ENCODE peak calls at places on chromosomes 5 and 9, in nine cellular contexts. One of them, this sample, is unnamed.

GRCh38 chr5:40681351-40682311 is 1.9 kb downstream of the PTGER4 start:
- DNase-seq in globus pallidus: no peak
- DNase-seq in endothelial cell: no peak
- DNase-seq in heart right ventricle: peak; percentile 27
- DNase-seq in AML-193: peak; percentile 51
- DNase-seq in neural crest cell: peak; percentile 4
- DNase-seq in NCI-H82: no peak
- DNase-seq in CD4-positive, CD25-positive, alpha-beta regulatory T cell: peak; percentile 17
- DNase-seq in NCI-H1092: no peak
- DNase-seq in this sample: peak; percentile 37

GRCh38 chr5:33272288-33272687 is 168.5 kb upstream of the TARS1 start:
- DNase-seq in NCI-H82: no peak
- DNase-seq in neural crest cell: no peak
- DNase-seq in AML-193: no peak
- DNase-seq in heart right ventricle: no peak
- DNase-seq in globus pallidus: no peak
- DNase-seq in NCI-H1092: no peak
- DNase-seq in endothelial cell: no peak
- DNase-seq in CD4-positive, CD25-positive, alpha-beta regulatory T cell: no peak
- DNase-seq in this sample: no peak

GRCh38 chr5:14510156-14510734 is 71.3 kb upstream of the OTULINL start:
- DNase-seq in endothelial cell: no peak
- DNase-seq in NCI-H82: peak; percentile 42
- DNase-seq in neural crest cell: no peak
- DNase-seq in CD4-positive, CD25-positive, alpha-beta regulatory T cell: no peak
- DNase-seq in heart right ventricle: no peak
- DNase-seq in NCI-H1092: no peak
- DNase-seq in AML-193: no peak
- DNase-seq in globus pallidus: no peak
- DNase-seq in this sample: no peak

GRCh38 chr5:33195431-33196128 is 245.2 kb upstream of the TARS1 start:
- DNase-seq in NCI-H1092: no peak
- DNase-seq in globus pallidus: no peak
- DNase-seq in CD4-positive, CD25-positive, alpha-beta regulatory T cell: no peak
- DNase-seq in neural crest cell: no peak
- DNase-seq in heart right ventricle: no peak
- DNase-seq in NCI-H82: no peak
- DNase-seq in AML-193: no peak
- DNase-seq in endothelial cell: no peak
- DNase-seq in this sample: no peak

GRCh38 chr5:172801184-172801671 is 30.2 kb upstream of the DUSP1 start:
- DNase-seq in neural crest cell: no peak
- DNase-seq in NCI-H1092: no peak
- DNase-seq in heart right ventricle: no peak
- DNase-seq in CD4-positive, CD25-positive, alpha-beta regulatory T cell: no peak
- DNase-seq in globus pallidus: no peak
- DNase-seq in endothelial cell: no peak
- DNase-seq in NCI-H82: no peak
- DNase-seq in AML-193: no peak
- DNase-seq in this sample: no peak

GRCh38 chr9:122144836-122145235 is 14.7 kb downstream of the NDUFA8 start:
- DNase-seq in heart right ventricle: no peak
- DNase-seq in endothelial cell: no peak
- DNase-seq in NCI-H1092: no peak
- DNase-seq in globus pallidus: no peak
- DNase-seq in CD4-positive, CD25-positive, alpha-beta regulatory T cell: no peak
- DNase-seq in NCI-H82: no peak
- DNase-seq in AML-193: no peak
- DNase-seq in neural crest cell: no peak
- DNase-seq in this sample: no peak

GRCh38 chr5:2017540-2018389 is 135.0 kb upstream of the IRX4 start:
- DNase-seq in heart right ventricle: no peak
- DNase-seq in NCI-H82: peak; percentile 7
- DNase-seq in CD4-positive, CD25-positive, alpha-beta regulatory T cell: no peak
- DNase-seq in neural crest cell: peak; percentile 38
- DNase-seq in NCI-H1092: no peak
- DNase-seq in AML-193: no peak
- DNase-seq in globus pallidus: no peak
- DNase-seq in endothelial cell: peak; percentile 58
- DNase-seq in this sample: no peak

GRCh38 chr5:150575745-150576448 is 64.6 kb upstream of the SYNPO start:
- DNase-seq in NCI-H1092: no peak
- DNase-seq in NCI-H82: no peak
- DNase-seq in endothelial cell: no peak
- DNase-seq in AML-193: no peak
- DNase-seq in CD4-positive, CD25-positive, alpha-beta regulatory T cell: no peak
- DNase-seq in globus pallidus: no peak
- DNase-seq in heart right ventricle: no peak
- DNase-seq in neural crest cell: no peak
- DNase-seq in this sample: no peak

GRCh38 chr9:1055156-1055555 is 5.0 kb downstream of the DMRT2 start:
- DNase-seq in NCI-H82: no peak
- DNase-seq in endothelial cell: no peak
- DNase-seq in globus pallidus: no peak
- DNase-seq in NCI-H1092: no peak
- DNase-seq in neural crest cell: no peak
- DNase-seq in heart right ventricle: no peak
- DNase-seq in AML-193: no peak
- DNase-seq in CD4-positive, CD25-positive, alpha-beta regulatory T cell: no peak
- DNase-seq in this sample: no peak

GRCh38 chr5:23139338-23140171 is 286.4 kb upstream of the CDH12 start:
- DNase-seq in neural crest cell: no peak
- DNase-seq in endothelial cell: no peak
- DNase-seq in AML-193: peak; percentile 29
- DNase-seq in NCI-H82: peak; percentile 55
- DNase-seq in CD4-positive, CD25-positive, alpha-beta regulatory T cell: no peak
- DNase-seq in globus pallidus: no peak
- DNase-seq in heart right ventricle: no peak
- DNase-seq in NCI-H1092: peak; percentile 14
- DNase-seq in this sample: no peak

GRCh38 chr9:127078988-127079387 is 43.4 kb downstream of the ANGPTL2 start:
- DNase-seq in endothelial cell: no peak
- DNase-seq in globus pallidus: no peak
- DNase-seq in NCI-H82: no peak
- DNase-seq in NCI-H1092: no peak
- DNase-seq in neural crest cell: no peak
- DNase-seq in CD4-positive, CD25-positive, alpha-beta regulatory T cell: no peak
- DNase-seq in heart right ventricle: no peak
- DNase-seq in AML-193: no peak
- DNase-seq in this sample: no peak

GRCh38 chr9:20512106-20512505 is 110.2 kb downstream of the MLLT3 start:
- DNase-seq in AML-193: no peak
- DNase-seq in neural crest cell: no peak
- DNase-seq in CD4-positive, CD25-positive, alpha-beta regulatory T cell: no peak
- DNase-seq in NCI-H82: no peak
- DNase-seq in heart right ventricle: no peak
- DNase-seq in NCI-H1092: no peak
- DNase-seq in endothelial cell: no peak
- DNase-seq in globus pallidus: no peak
- DNase-seq in this sample: no peak

GRCh38 chr5:3827624-3828023 is 232.0 kb downstream of the IRX1 start:
- DNase-seq in AML-193: no peak
- DNase-seq in globus pallidus: no peak
- DNase-seq in NCI-H1092: no peak
- DNase-seq in CD4-positive, CD25-positive, alpha-beta regulatory T cell: no peak
- DNase-seq in endothelial cell: no peak
- DNase-seq in heart right ventricle: no peak
- DNase-seq in NCI-H82: no peak
- DNase-seq in neural crest cell: no peak
- DNase-seq in this sample: no peak

GRCh38 chr5:176772271-176773210 is 37.8 kb upstream of the UNC5A start:
- DNase-seq in CD4-positive, CD25-positive, alpha-beta regulatory T cell: no peak
- DNase-seq in globus pallidus: no peak
- DNase-seq in endothelial cell: no peak
- DNase-seq in neural crest cell: no peak
- DNase-seq in AML-193: no peak
- DNase-seq in NCI-H82: no peak
- DNase-seq in heart right ventricle: no peak
- DNase-seq in NCI-H1092: no peak
- DNase-seq in this sample: no peak

GRCh38 chr5:40486437-40487270 is 193.1 kb upstream of the PTGER4 start:
- DNase-seq in heart right ventricle: no peak
- DNase-seq in NCI-H82: no peak
- DNase-seq in endothelial cell: no peak
- DNase-seq in neural crest cell: no peak
- DNase-seq in AML-193: peak; percentile 60
- DNase-seq in NCI-H1092: no peak
- DNase-seq in CD4-positive, CD25-positive, alpha-beta regulatory T cell: peak; percentile 55
- DNase-seq in globus pallidus: peak; percentile 54
- DNase-seq in this sample: no peak

GRCh38 chr9:89744730-89745129 is 139.9 kb downstream of the GADD45G start:
- DNase-seq in globus pallidus: no peak
- DNase-seq in CD4-positive, CD25-positive, alpha-beta regulatory T cell: no peak
- DNase-seq in neural crest cell: no peak
- DNase-seq in endothelial cell: no peak
- DNase-seq in NCI-H82: no peak
- DNase-seq in AML-193: no peak
- DNase-seq in heart right ventricle: no peak
- DNase-seq in NCI-H1092: no peak
- DNase-seq in this sample: no peak

GRCh38 chr9:21542780-21543179 is 60.7 kb upstream of the IFNE start:
- DNase-seq in NCI-H82: no peak
- DNase-seq in CD4-positive, CD25-positive, alpha-beta regulatory T cell: no peak
- DNase-seq in endothelial cell: no peak
- DNase-seq in NCI-H1092: no peak
- DNase-seq in globus pallidus: no peak
- DNase-seq in AML-193: no peak
- DNase-seq in neural crest cell: no peak
- DNase-seq in heart right ventricle: no peak
- DNase-seq in this sample: no peak

GRCh38 chr5:1140188-1140817 is 28.4 kb upstream of the SLC12A7 start:
- DNase-seq in NCI-H1092: peak; percentile 67
- DNase-seq in AML-193: peak; percentile 43
- DNase-seq in endothelial cell: peak; percentile 72
- DNase-seq in neural crest cell: peak; percentile 53
- DNase-seq in CD4-positive, CD25-positive, alpha-beta regulatory T cell: peak; percentile 66
- DNase-seq in NCI-H82: peak; percentile 64
- DNase-seq in heart right ventricle: peak; percentile 87
- DNase-seq in globus pallidus: peak; percentile 21
- DNase-seq in this sample: peak; percentile 73

GRCh38 chr9:98108540-98109031 is 10.4 kb downstream of the TRIM14 start:
- DNase-seq in globus pallidus: no peak
- DNase-seq in CD4-positive, CD25-positive, alpha-beta regulatory T cell: no peak
- DNase-seq in AML-193: peak; percentile 20
- DNase-seq in NCI-H82: no peak
- DNase-seq in heart right ventricle: no peak
- DNase-seq in NCI-H1092: no peak
- DNase-seq in endothelial cell: no peak
- DNase-seq in neural crest cell: no peak
- DNase-seq in this sample: no peak

GRCh38 chr9:33466565-33467495 is 6.9 kb downstream of the NOL6 start:
- DNase-seq in neural crest cell: peak; percentile 76
- DNase-seq in endothelial cell: peak; percentile 86
- DNase-seq in CD4-positive, CD25-positive, alpha-beta regulatory T cell: peak; percentile 61
- DNase-seq in NCI-H82: peak; percentile 63
- DNase-seq in AML-193: no peak
- DNase-seq in heart right ventricle: peak; percentile 71
- DNase-seq in NCI-H1092: peak; percentile 13
- DNase-seq in globus pallidus: no peak
- DNase-seq in this sample: peak; percentile 91

GRCh38 chr5:119269061-119269579 is 86.7 kb upstream of the TNFAIP8 start:
- DNase-seq in NCI-H82: peak; percentile 36
- DNase-seq in CD4-positive, CD25-positive, alpha-beta regulatory T cell: no peak
- DNase-seq in heart right ventricle: peak; percentile 25
- DNase-seq in endothelial cell: peak; percentile 35
- DNase-seq in AML-193: no peak
- DNase-seq in globus pallidus: peak; percentile 15
- DNase-seq in NCI-H1092: no peak
- DNase-seq in neural crest cell: no peak
- DNase-seq in this sample: peak; percentile 13

GRCh38 chr5:55338810-55339243 is 31.0 kb downstream of the MTREX start:
- DNase-seq in CD4-positive, CD25-positive, alpha-beta regulatory T cell: no peak
- DNase-seq in endothelial cell: no peak
- DNase-seq in heart right ventricle: no peak
- DNase-seq in NCI-H82: no peak
- DNase-seq in globus pallidus: no peak
- DNase-seq in neural crest cell: no peak
- DNase-seq in AML-193: no peak
- DNase-seq in NCI-H1092: no peak
- DNase-seq in this sample: no peak

GRCh38 chr5:79495311-79495710 is 18.6 kb downstream of the HOMER1 start:
- DNase-seq in endothelial cell: no peak
- DNase-seq in globus pallidus: no peak
- DNase-seq in CD4-positive, CD25-positive, alpha-beta regulatory T cell: no peak
- DNase-seq in AML-193: no peak
- DNase-seq in heart right ventricle: no peak
- DNase-seq in neural crest cell: no peak
- DNase-seq in NCI-H82: no peak
- DNase-seq in NCI-H1092: no peak
- DNase-seq in this sample: no peak

GRCh38 chr5:141897425-141897824 is 19.2 kb upstream of the PCDH1 start:
- DNase-seq in neural crest cell: no peak
- DNase-seq in CD4-positive, CD25-positive, alpha-beta regulatory T cell: no peak
- DNase-seq in NCI-H1092: no peak
- DNase-seq in globus pallidus: no peak
- DNase-seq in NCI-H82: no peak
- DNase-seq in heart right ventricle: no peak
- DNase-seq in AML-193: no peak
- DNase-seq in endothelial cell: no peak
- DNase-seq in this sample: no peak

GRCh38 chr5:20524956-20525529 is 537.0 kb upstream of the CDH18 start:
- DNase-seq in globus pallidus: no peak
- DNase-seq in CD4-positive, CD25-positive, alpha-beta regulatory T cell: no peak
- DNase-seq in NCI-H1092: no peak
- DNase-seq in AML-193: no peak
- DNase-seq in NCI-H82: no peak
- DNase-seq in heart right ventricle: no peak
- DNase-seq in neural crest cell: no peak
- DNase-seq in endothelial cell: no peak
- DNase-seq in this sample: no peak